ENCODE peak calls at places on chromosomes 5 and 9, in four cellular contexts. W is endothelial cell of umbilical vein, A is body of pancreas, H is Peyer's patch. I is an unnamed sample.

GRCh38 chr5:78754655-78755054 is 106.1 kb upstream of the LHFPL2 start:
- DNase-seq in A (no peak), H (no peak), W (no peak), I (no peak)

GRCh38 chr5:142873831-142874230 is 103.7 kb downstream of the ARHGAP26 start:
- DNase-seq in A (no peak), W (no peak), H (no peak), I (no peak)

GRCh38 chr9:135359764-135360163 is 119.8 kb upstream of the PPP1R26 start:
- DNase-seq in A (no peak), W (no peak), H (no peak), I (no peak)

GRCh38 chr9:91425270-91425669 is 1.6 kb upstream of the NFIL3 start:
- DNase-seq in W (no peak), H (no peak), A (no peak), I (no peak)

GRCh38 chr5:78808818-78809217 is 160.2 kb upstream of the LHFPL2 start:
- DNase-seq in W (no peak), A (no peak), H (no peak), I (no peak)

GRCh38 chr5:3564136-3564535 is 31.5 kb upstream of the IRX1 start:
- DNase-seq in A (no peak), H (no peak), W (no peak), I (no peak)

GRCh38 chr5:149040421-149040820 is 22.4 kb downstream of the SH3TC2 start:
- DNase-seq in A (no peak), H (no peak), W (peak; percentile 83), I (no peak)

GRCh38 chr5:149175346-149176113 is 34.2 kb downstream of the ABLIM3 start:
- DNase-seq in W (no peak), H (no peak), A (no peak), I (no peak)

GRCh38 chr5:133047404-133047803 is 4.4 kb upstream of the HSPA4 start:
- DNase-seq in H (no peak), W (no peak), A (no peak), I (peak; percentile 78)

GRCh38 chr5:38008198-38008597 is 168.4 kb upstream of the GDNF start:
- DNase-seq in A (peak; percentile 7), W (no peak), H (no peak), I (no peak)

GRCh38 chr9:133103987-133104505 is 17.0 kb downstream of the RALGDS start:
- DNase-seq in W (no peak), A (peak; percentile 10), H (peak; percentile 45), I (peak; percentile 72)

GRCh38 chr5:41057940-41058339 is 13.2 kb downstream of the MROH2B start:
- DNase-seq in A (no peak), W (no peak), H (no peak), I (no peak)

GRCh38 chr5:35198681-35199080 is 31.6 kb downstream of the PRLR start:
- DNase-seq in A (no peak), W (no peak), H (no peak), I (no peak)

GRCh38 chr5:177389368-177390169 is 5.3 kb downstream of the SLC34A1 start:
- DNase-seq in W (no peak), H (no peak), A (no peak), I (no peak)

GRCh38 chr5:139746691-139747582 is 48.7 kb upstream of the PSD2 start:
- DNase-seq in A (peak; percentile 47), W (no peak), H (peak; percentile 58), I (peak; percentile 93)

GRCh38 chr9:129520981-129521380 is 99.9 kb downstream of the C9orf50 start:
- DNase-seq in W (no peak), A (no peak), H (no peak), I (no peak)

GRCh38 chr5:85049020-85049419 is 664.3 kb upstream of the EDIL3 start:
- DNase-seq in W (peak; percentile 18), A (no peak), H (no peak), I (no peak)

GRCh38 chr9:121640076-121640475 is 11.4 kb upstream of the DAB2IP start:
- DNase-seq in W (peak; percentile 36), H (peak; percentile 88), A (peak; percentile 85), I (no peak)

GRCh38 chr9:78013924-78014323 is 17.7 kb downstream of the GNAQ start:
- DNase-seq in H (no peak), W (no peak), A (no peak), I (no peak)

GRCh38 chr9:114852050-114852594 is 46.3 kb upstream of the TNFSF15 start:
- DNase-seq in H (no peak), W (no peak), A (no peak), I (no peak)

GRCh38 chr5:78360674-78361225 is 333 bp downstream of the SCAMP1 start:
- DNase-seq in W (no peak), H (peak; percentile 69), A (peak; percentile 70), I (peak; percentile 95)

GRCh38 chr5:74201334-74202081 is 439.0 kb downstream of the ENC1 start:
- DNase-seq in A (peak; percentile 77), H (no peak), W (peak; percentile 85), I (no peak)

GRCh38 chr5:39547548-39548154 is 122.9 kb upstream of the DAB2 start:
- DNase-seq in H (no peak), A (peak; percentile 20), W (peak; percentile 85), I (no peak)

GRCh38 chr9:97503862-97504210 is 2.4 kb downstream of the TMOD1 start:
- DNase-seq in H (no peak), W (no peak), A (no peak), I (no peak)

GRCh38 chr9:97502984-97503861 is 1.8 kb downstream of the TMOD1 start:
- DNase-seq in W (no peak), A (peak; percentile 34), H (no peak), I (no peak)

GRCh38 chr9:97501177-97501971 is at the start of gene TMOD1:
- DNase-seq in A (peak; percentile 89), W (peak; percentile 55), H (peak; percentile 82), I (peak; percentile 88)

GRCh38 chr9:97501972-97502221 is 431 bp downstream of the TMOD1 start:
- DNase-seq in H (no peak), A (no peak), W (no peak), I (peak; percentile 74)

DNA sequence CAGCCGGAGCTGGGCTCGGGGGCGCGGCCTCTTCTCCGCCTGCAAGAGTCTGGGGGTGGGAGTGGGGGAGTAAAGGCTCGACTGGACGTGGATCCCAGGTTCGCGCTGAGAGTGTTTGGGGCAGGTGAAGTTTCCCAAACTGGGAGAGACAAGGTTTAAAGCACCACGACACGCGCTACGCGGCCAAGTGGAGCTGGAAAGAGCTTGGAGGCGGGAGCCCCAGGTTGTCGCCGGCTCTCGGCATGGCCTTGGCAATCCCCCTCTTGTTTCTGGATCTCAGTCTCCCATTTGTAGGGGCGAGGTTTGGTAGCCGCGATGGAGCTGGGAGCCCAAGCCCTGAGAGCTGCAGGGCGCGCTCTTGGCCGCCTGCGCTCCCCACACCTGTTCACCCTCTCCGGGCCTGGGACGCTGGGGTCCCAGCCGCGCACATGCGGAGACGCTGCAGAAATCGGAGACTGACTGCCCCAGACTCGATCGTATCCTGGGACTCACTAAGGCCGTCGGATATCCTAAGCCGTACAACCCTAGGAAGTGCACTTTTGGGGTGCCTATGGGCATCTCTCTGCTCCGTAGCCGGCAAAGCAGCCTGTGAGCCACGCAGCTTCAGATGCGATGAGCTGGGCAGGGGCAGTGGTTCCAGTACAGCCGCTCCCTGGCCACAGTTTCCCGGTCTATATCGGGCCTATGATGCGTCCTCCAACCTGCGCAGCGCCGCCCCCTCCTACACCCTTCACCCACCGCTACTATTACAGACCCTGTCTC is 937 bp downstream of the TMOD1 start:
- DNase-seq in A (peak; percentile 39), H (no peak), W (no peak), I (no peak)
- TF ChIP-seq POLR2A in A (no peak), H (no peak), W (no peak), I (no peak)

GRCh38 chr5:96875805-96876291 is 452 bp upstream of the ERAP2 start:
- DNase-seq in W (no peak), H (no peak), A (no peak), I (no peak)
- H3K27ac ChIP-seq in W (peak overlapping the region; percentile 76), H (peak overlapping the region; percentile 71), A (peak overlapping the region; percentile 51), I (peak overlapping the region; percentile 88)

DNA sequence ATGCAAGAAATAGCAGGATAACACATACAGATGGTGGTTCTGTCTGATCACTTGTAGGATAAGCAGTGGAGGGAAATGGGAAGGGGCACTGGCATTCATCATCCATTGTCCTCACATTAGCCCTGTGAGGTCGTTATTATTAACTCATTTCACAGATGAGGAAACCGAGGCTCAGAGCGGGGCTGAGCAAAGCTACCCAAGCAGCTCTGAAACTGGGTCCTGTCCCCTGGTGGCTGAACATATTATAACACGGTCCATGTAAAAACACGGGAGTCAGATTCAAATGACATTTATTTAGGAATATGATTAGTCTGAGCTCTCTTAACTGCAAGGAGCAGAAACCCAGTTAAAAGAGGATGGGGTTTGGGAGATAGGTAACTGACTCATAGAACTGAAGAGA is 43.1 kb downstream of the HRH2 start:
- DNase-seq in A (no peak), H (peak; percentile 15), W (no peak), I (peak; percentile 32)
- TF ChIP-seq CTCF in A (no peak), H (peak; percentile 57), W (no peak), I (peak; percentile 23)

DNA sequence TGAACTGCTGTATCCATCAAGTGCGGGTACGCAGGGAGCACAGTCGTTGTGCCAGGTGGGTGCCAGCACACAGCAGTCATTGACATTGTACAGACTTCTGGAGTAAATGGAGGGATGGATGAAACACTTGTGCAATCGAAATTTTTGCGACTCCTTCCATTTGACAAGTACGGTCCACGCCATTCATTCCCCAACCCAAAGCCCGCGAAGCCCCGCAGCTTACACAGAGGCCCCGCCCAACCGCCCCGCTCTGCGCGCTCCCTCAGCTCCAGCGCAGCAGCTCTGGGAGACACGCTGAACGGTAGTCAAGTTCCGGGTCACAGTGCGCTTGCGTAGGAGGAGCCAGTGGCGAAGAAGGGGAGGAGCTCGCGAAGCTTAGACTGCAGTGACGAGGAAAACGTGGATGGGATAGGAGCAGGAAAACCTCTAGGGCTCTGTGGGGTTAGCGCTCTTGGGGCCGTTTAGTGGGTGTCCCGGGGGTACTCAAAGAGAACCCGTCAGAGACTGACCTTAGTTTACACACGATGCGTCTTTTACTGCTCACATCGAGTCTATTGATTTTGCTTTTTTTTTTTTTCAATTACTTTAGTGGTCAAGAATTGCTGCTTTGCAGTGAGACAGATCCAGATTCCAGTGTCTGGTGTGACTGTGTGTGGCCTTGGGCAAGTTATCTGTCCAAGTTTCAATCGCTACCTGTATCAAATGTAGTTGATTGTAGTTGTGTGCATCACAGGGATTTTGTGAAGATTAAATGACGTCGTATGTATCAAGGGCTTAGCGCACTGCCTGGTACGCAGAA is 15.3 kb upstream of the MSANTD3 start:
- DNase-seq in H (peak; percentile 88), A (peak; percentile 95), W (peak; percentile 90), I (peak; percentile 95)
- TF ChIP-seq POLR2A in H (no peak), A (peak; percentile 75), W (peak; percentile 75), I (no peak)

GRCh38 chr5:1495525-1495897 is 28.2 kb downstream of the LPCAT1 start:
- DNase-seq in W (no peak), H (no peak), A (no peak), I (no peak)
- H3K27ac ChIP-seq in W (no peak overlapping the region), H (peak overlapping the region; percentile 74), A (no peak overlapping the region), I (peak overlapping the region; percentile 89)

GRCh38 chr9:131366745-131367401 is 27.0 kb upstream of the PRRC2B start:
- DNase-seq in W (peak; percentile 60), A (peak; percentile 72), H (no peak), I (no peak)
- TF ChIP-seq CTCF in W (peak; percentile 54), A (no peak), H (no peak), I (peak; percentile 30)